ENCODE peak calls at places on chromosomes 5 and 9, in five cellular contexts. One of them, this sample, is unnamed.

GRCh38 chr9:107976767-107977166 is 487.2 kb upstream of the KLF4 start:
- DNase-seq in KBM-7: no peak
- DNase-seq in ecto neural progenitor cell: no peak
- DNase-seq in H54: no peak
- DNase-seq in stimulated activated naive B cell treated with anti-CD40 and anti-IgM and Interleukin-4, amounts not matched to agents 10 μg/mL and 1 μg/mL and 100 μg/mL, for 72 hours: no peak
- DNase-seq in this sample: no peak

GRCh38 chr9:93244101-93244500 is 60.2 kb downstream of the WNK2 start:
- DNase-seq in KBM-7: no peak
- DNase-seq in ecto neural progenitor cell: no peak
- DNase-seq in H54: no peak
- DNase-seq in stimulated activated naive B cell treated with anti-CD40 and anti-IgM and Interleukin-4, amounts not matched to agents 10 μg/mL and 1 μg/mL and 100 μg/mL, for 72 hours: no peak
- DNase-seq in this sample: no peak

GRCh38 chr5:59767753-59768159 is 125.8 kb downstream of the PDE4D start:
- DNase-seq in KBM-7: no peak
- DNase-seq in ecto neural progenitor cell: no peak
- DNase-seq in H54: no peak
- DNase-seq in stimulated activated naive B cell treated with anti-CD40 and anti-IgM and Interleukin-4, amounts not matched to agents 10 μg/mL and 1 μg/mL and 100 μg/mL, for 72 hours: no peak
- DNase-seq in this sample: no peak

GRCh38 chr9:86671018-86671417 is 276.3 kb downstream of the GAS1 start:
- DNase-seq in KBM-7: no peak
- DNase-seq in ecto neural progenitor cell: no peak
- DNase-seq in H54: no peak
- DNase-seq in stimulated activated naive B cell treated with anti-CD40 and anti-IgM and Interleukin-4, amounts not matched to agents 10 μg/mL and 1 μg/mL and 100 μg/mL, for 72 hours: no peak
- DNase-seq in this sample: no peak

GRCh38 chr9:114733814-114734213 is 51.8 kb upstream of the TEX48 start:
- DNase-seq in KBM-7: no peak
- DNase-seq in ecto neural progenitor cell: no peak
- DNase-seq in H54: peak
- DNase-seq in stimulated activated naive B cell treated with anti-CD40 and anti-IgM and Interleukin-4, amounts not matched to agents 10 μg/mL and 1 μg/mL and 100 μg/mL, for 72 hours: no peak
- DNase-seq in this sample: no peak

GRCh38 chr5:172999351-172999973 is 15.9 kb downstream of the ATP6V0E1 start:
- DNase-seq in KBM-7: no peak
- DNase-seq in ecto neural progenitor cell: no peak
- DNase-seq in H54: no peak
- DNase-seq in stimulated activated naive B cell treated with anti-CD40 and anti-IgM and Interleukin-4, amounts not matched to agents 10 μg/mL and 1 μg/mL and 100 μg/mL, for 72 hours: no peak
- DNase-seq in this sample: no peak

GRCh38 chr5:125311743-125312142 is 565.3 kb upstream of the ZNF608 start:
- DNase-seq in KBM-7: no peak
- DNase-seq in ecto neural progenitor cell: no peak
- DNase-seq in H54: peak
- DNase-seq in stimulated activated naive B cell treated with anti-CD40 and anti-IgM and Interleukin-4, amounts not matched to agents 10 μg/mL and 1 μg/mL and 100 μg/mL, for 72 hours: no peak
- DNase-seq in this sample: no peak

GRCh38 chr9:121868611-121869010 is 217.2 kb downstream of the DAB2IP start:
- DNase-seq in KBM-7: no peak
- DNase-seq in ecto neural progenitor cell: no peak
- DNase-seq in H54: no peak
- DNase-seq in stimulated activated naive B cell treated with anti-CD40 and anti-IgM and Interleukin-4, amounts not matched to agents 10 μg/mL and 1 μg/mL and 100 μg/mL, for 72 hours: no peak
- DNase-seq in this sample: no peak

This sample was measured in immature natural killer cell.